ENCODE peak calls at places on chromosomes 16 and 17, in eight cellular contexts. F is gastrocnemius medialis, L is esophagus squamous epithelium, S is prostate gland, R is uterus, B is IMR-90, J is transverse colon, X is A549. C is an unnamed sample.

GRCh38 chr17:67879662-67880061 is 54.4 kb downstream of the BPTF start:
- DNase-seq in X (no peak), L (no peak), B (no peak), R (no peak), S (no peak), J (no peak), F (no peak), C (no peak)

GRCh38 chr16:87057951-87058560 is 259.1 kb downstream of the C16orf95 start:
- DNase-seq in X (no peak), F (no peak), L (no peak), J (no peak), B (no peak), S (no peak), R (no peak), C (no peak)

GRCh38 chr16:71882505-71883192 is 1.3 kb downstream of the ZNF821 start:
- DNase-seq in F (no peak), B (peak; percentile 75), S (peak; percentile 71), J (peak; percentile 82), L (no peak), R (peak; percentile 41), X (peak; percentile 83), C (peak; percentile 68)

GRCh38 chr16:48576927-48577326 is 33.1 kb downstream of the N4BP1 start:
- DNase-seq in S (no peak), B (peak; percentile 28), L (no peak), R (no peak), J (no peak), X (peak; percentile 11), F (no peak), C (no peak)

GRCh38 chr16:88408561-88408960 is 25.8 kb downstream of the ZNF469 start:
- DNase-seq in R (no peak), J (no peak), F (no peak), S (no peak), B (no peak), X (no peak), L (no peak), C (no peak)

GRCh38 chr16:53913082-53913870 is 209.3 kb downstream of the FTO start:
- DNase-seq in B (peak; percentile 94), S (no peak), X (peak; percentile 18), L (no peak), R (peak; percentile 48), F (peak; percentile 25), J (peak; percentile 11), C (peak; percentile 12)

GRCh38 chr16:70159355-70160348 is 13.9 kb upstream of the CLEC18C start:
- DNase-seq in B (peak; percentile 58), L (no peak), J (no peak), F (no peak), X (no peak), R (no peak), S (peak; percentile 2), C (no peak)

GRCh38 chr16:30700491-30700890 is 1.5 kb downstream of the SRCAP start:
- DNase-seq in L (no peak), J (no peak), B (peak; percentile 18), F (no peak), X (no peak), S (no peak), R (no peak), C (no peak)

GRCh38 chr16:88366704-88367047 is 16.1 kb upstream of the ZNF469 start:
- DNase-seq in R (no peak), L (no peak), J (no peak), S (no peak), X (no peak), B (no peak), F (no peak), C (no peak)

DNA sequence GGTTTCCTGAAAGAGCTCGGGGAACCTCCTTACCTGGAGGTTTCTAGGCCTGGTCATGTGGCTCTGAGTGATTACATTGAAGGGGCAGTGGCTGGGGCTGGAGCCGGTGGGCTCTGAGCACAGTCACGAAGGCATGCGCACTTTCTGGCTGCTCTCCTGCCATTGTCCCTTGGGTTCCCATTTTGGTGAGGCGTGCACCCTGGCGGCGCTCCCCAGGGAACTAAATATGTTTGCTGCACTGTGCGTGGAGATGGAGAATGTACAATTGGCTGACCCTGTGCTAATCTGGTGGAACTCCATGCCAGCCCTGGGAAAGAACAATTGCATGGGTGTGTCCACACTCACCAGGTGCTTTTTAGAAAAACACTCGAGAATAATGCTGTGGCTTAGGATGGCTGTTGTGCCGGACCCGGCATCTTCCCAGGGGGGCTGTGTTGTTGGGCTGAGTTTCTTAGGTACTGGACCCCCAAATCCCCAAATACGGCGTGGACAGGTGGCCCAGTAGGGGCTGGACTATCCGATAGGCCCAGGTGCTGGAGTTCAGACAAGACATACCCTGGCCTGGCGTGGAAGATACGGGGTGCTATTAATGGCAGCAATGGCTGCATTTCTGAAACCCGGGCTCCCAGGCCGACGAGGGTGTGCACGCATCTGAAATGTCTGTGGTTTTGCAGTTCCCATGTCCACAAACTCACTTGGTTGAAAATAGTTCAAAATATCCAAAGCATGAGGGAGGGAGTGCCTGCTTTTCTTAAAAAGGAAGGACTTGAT is 230.5 kb downstream of the SEC14L1 start:
- DNase-seq in J (no peak), X (no peak), B (peak; percentile 50), S (no peak), R (no peak), L (no peak), F (no peak), C (no peak)
- H3K4me1 ChIP-seq in J (peaks cover 40% of the 10 kb centered on the region), X (peaks cover 81% of the 10 kb centered on the region), B (peaks cover 33% of the 10 kb centered on the region), S (peaks cover 28% of the 10 kb centered on the region), R (peaks cover 6% of the 10 kb centered on the region), L (peaks cover 61% of the 10 kb centered on the region), F (peaks cover 63% of the 10 kb centered on the region), C (peaks cover 53% of the 10 kb centered on the region)

GRCh38 chr17:7018331-7018964 is 4.4 kb upstream of the BCL6B start:
- DNase-seq in J (peak; percentile 34), X (no peak), B (no peak), L (no peak), R (peak; percentile 82), S (no peak), F (peak; percentile 49), C (no peak)
- TF ChIP-seq POLR2A in J (no peak), X (no peak), B (no peak), L (no peak), R (peak; percentile 22), S (no peak), F (peak; percentile 42), C (no peak)

DNA sequence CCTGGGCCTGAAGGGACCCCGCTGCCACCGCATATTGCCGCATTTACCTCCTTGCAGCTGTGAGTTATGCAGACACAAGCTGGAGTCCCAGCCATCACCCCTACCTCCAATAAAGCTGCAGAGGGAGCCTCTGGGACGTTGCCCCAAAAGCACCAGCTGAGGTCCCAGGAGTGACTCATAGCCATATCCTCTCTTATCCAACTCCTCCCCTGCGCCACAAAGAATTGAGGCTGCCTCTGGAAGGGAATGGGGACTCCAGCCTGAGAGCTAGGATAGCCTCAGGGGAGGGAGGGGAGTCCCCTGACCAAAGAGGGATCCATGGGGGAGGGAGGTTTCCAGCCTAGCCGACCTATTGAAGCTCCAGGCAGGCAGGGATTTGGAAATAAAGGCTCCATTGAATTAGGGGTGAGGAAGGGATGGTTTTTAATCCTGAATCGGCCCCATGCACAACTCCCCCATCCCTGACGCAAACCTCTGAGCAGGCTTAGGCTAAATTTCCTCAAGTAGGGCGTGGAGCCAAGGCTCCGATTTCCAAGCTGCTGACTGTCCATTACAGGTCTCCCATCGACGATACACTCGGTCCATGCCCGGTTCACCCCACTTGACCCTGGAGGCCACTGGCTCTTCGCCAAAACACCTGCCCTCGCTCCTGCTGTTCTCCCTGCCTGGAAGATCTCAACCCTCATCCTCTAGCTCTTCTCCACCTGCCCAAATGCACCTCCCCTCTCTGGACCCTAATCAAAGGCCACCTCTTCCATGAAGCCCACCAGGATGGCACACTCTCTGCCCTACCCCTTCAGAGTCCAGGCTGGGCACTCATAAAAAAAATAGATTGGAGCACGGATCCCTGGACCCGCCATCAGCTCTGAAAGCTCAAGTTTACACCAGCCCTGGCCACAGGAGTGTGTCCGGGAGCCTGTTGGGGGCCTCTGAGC is 27.5 kb downstream of the PIMREG start:
- DNase-seq in S (no peak), B (peak; percentile 61), J (no peak), X (peak; percentile 38), L (no peak), F (no peak), R (no peak), C (no peak)
- TF ChIP-seq CTCF in S (no peak), B (peak; percentile 28), J (no peak), X (no peak), L (no peak), F (no peak), R (no peak), C (no peak)

GRCh38 chr16:10881479-10882030 is 4.6 kb downstream of the CIITA start:
- DNase-seq in B (no peak), F (no peak), X (no peak), R (no peak), S (no peak), L (no peak), J (no peak), C (no peak)

GRCh38 chr16:10883004-10883403 is 6.0 kb downstream of the CIITA start:
- DNase-seq in R (no peak), X (no peak), F (no peak), S (no peak), J (no peak), L (no peak), B (no peak), C (peak; percentile 78)

GRCh38 chr16:10888320-10888937 is 11.4 kb downstream of the CIITA start:
- DNase-seq in F (no peak), L (no peak), R (no peak), X (no peak), S (no peak), B (no peak), J (no peak), C (peak; percentile 7)

GRCh38 chr16:10886739-10887269 is 9.8 kb downstream of the CIITA start:
- DNase-seq in F (no peak), R (no peak), L (no peak), B (no peak), X (no peak), J (no peak), S (no peak), C (no peak)

GRCh38 chr16:10885246-10885645 is 8.2 kb downstream of the CIITA start:
- DNase-seq in X (no peak), R (no peak), J (no peak), L (no peak), S (no peak), B (no peak), F (peak; percentile 17), C (no peak)
- H3K4me1 ChIP-seq in X (no peaks in the 10 kb centered on the region), R (no peaks in the 10 kb centered on the region), J (no peaks in the 10 kb centered on the region), L (peaks cover 10% of the 10 kb centered on the region), S (no peaks in the 10 kb centered on the region), B (no peaks in the 10 kb centered on the region), F (peaks cover 8% of the 10 kb centered on the region), C (peaks cover 21% of the 10 kb centered on the region)

GRCh38 chr17:82976982-82977488 is 102.4 kb upstream of the METRNL start:
- DNase-seq in F (no peak), B (no peak), X (no peak), R (no peak), S (no peak), L (no peak), J (no peak), C (no peak)

GRCh38 chr17:82973456-82974135 is 105.8 kb upstream of the METRNL start:
- DNase-seq in J (no peak), B (no peak), R (no peak), F (no peak), L (no peak), S (no peak), X (no peak), C (no peak)

GRCh38 chr17:82977586-82977985 is 101.8 kb upstream of the METRNL start:
- DNase-seq in B (no peak), S (no peak), R (no peak), J (no peak), F (no peak), L (no peak), X (no peak), C (peak; percentile 45)

GRCh38 chr17:82972836-82973372 is 106.5 kb upstream of the METRNL start:
- DNase-seq in F (no peak), L (no peak), S (no peak), J (no peak), R (no peak), B (no peak), X (no peak), C (no peak)

GRCh38 chr17:82974136-82974952 is 105.1 kb upstream of the METRNL start:
- DNase-seq in B (no peak), F (no peak), R (no peak), J (no peak), L (no peak), S (no peak), X (no peak), C (no peak)
- TF ChIP-seq POLR2A in B (no peak), F (no peak), R (no peak), J (no peak), L (no peak), S (no peak), X (no peak), C (no peak)